ENCODE peak calls at places on chromosomes 12 and 14, in eight cellular contexts. One of them, this sample, is unnamed.

GRCh38 chr14:92460916-92461579 is 52.5 kb upstream of the RIN3 start:
- DNase-seq in cardiac fibroblast: peak
- DNase-seq in BE2C: no peak
- DNase-seq in pancreas: no peak
- DNase-seq in esophagus muscularis mucosa: no peak
- DNase-seq in left lung: peak
- DNase-seq in brain microvascular endothelial cell: peak
- DNase-seq in GM13977: no peak
- DNase-seq in this sample: no peak

GRCh38 chr12:92389466-92389865 is 243.8 kb upstream of the BTG1 start:
- DNase-seq in cardiac fibroblast: no peak
- DNase-seq in BE2C: no peak
- DNase-seq in pancreas: peak
- DNase-seq in esophagus muscularis mucosa: peak
- DNase-seq in left lung: no peak
- DNase-seq in brain microvascular endothelial cell: no peak
- DNase-seq in GM13977: no peak
- DNase-seq in this sample: no peak

GRCh38 chr12:103676863-103677262 is 89.8 kb downstream of the STAB2 start:
- DNase-seq in cardiac fibroblast: no peak
- DNase-seq in BE2C: no peak
- DNase-seq in pancreas: no peak
- DNase-seq in esophagus muscularis mucosa: no peak
- DNase-seq in left lung: no peak
- DNase-seq in brain microvascular endothelial cell: no peak
- DNase-seq in GM13977: no peak
- DNase-seq in this sample: no peak

GRCh38 chr12:118606690-118607089 is 230.3 kb downstream of the SUDS3 start:
- DNase-seq in cardiac fibroblast: no peak
- DNase-seq in BE2C: no peak
- DNase-seq in pancreas: no peak
- DNase-seq in esophagus muscularis mucosa: no peak
- DNase-seq in left lung: no peak
- DNase-seq in brain microvascular endothelial cell: no peak
- DNase-seq in GM13977: no peak
- DNase-seq in this sample: no peak

GRCh38 chr14:30260772-30261607 is 298.0 kb upstream of the G2E3 start:
- DNase-seq in cardiac fibroblast: no peak
- DNase-seq in BE2C: no peak
- DNase-seq in pancreas: no peak
- DNase-seq in esophagus muscularis mucosa: no peak
- DNase-seq in left lung: no peak
- DNase-seq in brain microvascular endothelial cell: no peak
- DNase-seq in GM13977: no peak
- DNase-seq in this sample: no peak

GRCh38 chr12:33596061-33596460 is 156.4 kb upstream of the SYT10 start:
- DNase-seq in cardiac fibroblast: peak
- DNase-seq in BE2C: no peak
- DNase-seq in pancreas: no peak
- DNase-seq in esophagus muscularis mucosa: no peak
- DNase-seq in left lung: no peak
- DNase-seq in brain microvascular endothelial cell: no peak
- DNase-seq in GM13977: no peak
- DNase-seq in this sample: no peak

GRCh38 chr14:74048291-74048690 is 29.1 kb downstream of the BBOF1 start:
- DNase-seq in cardiac fibroblast: peak
- DNase-seq in BE2C: no peak
- DNase-seq in pancreas: no peak
- DNase-seq in esophagus muscularis mucosa: no peak
- DNase-seq in left lung: no peak
- DNase-seq in brain microvascular endothelial cell: no peak
- DNase-seq in GM13977: no peak
- DNase-seq in this sample: no peak

GRCh38 chr14:56949828-56950227 is 139.5 kb upstream of the OTX2 start:
- DNase-seq in cardiac fibroblast: peak
- DNase-seq in BE2C: no peak
- DNase-seq in pancreas: peak
- DNase-seq in esophagus muscularis mucosa: no peak
- DNase-seq in left lung: no peak
- DNase-seq in brain microvascular endothelial cell: no peak
- DNase-seq in GM13977: no peak
- DNase-seq in this sample: no peak

GRCh38 chr12:130969223-130969622 is 15.5 kb downstream of the ADGRD1 start:
- DNase-seq in cardiac fibroblast: no peak
- DNase-seq in BE2C: no peak
- DNase-seq in pancreas: no peak
- DNase-seq in esophagus muscularis mucosa: no peak
- DNase-seq in left lung: no peak
- DNase-seq in brain microvascular endothelial cell: no peak
- DNase-seq in GM13977: no peak
- DNase-seq in this sample: no peak

GRCh38 chr12:50257226-50258166 is 25.8 kb downstream of the LIMA1 start:
- DNase-seq in cardiac fibroblast: peak
- DNase-seq in BE2C: no peak
- DNase-seq in pancreas: no peak
- DNase-seq in esophagus muscularis mucosa: no peak
- DNase-seq in left lung: no peak
- DNase-seq in brain microvascular endothelial cell: peak
- DNase-seq in GM13977: no peak
- DNase-seq in this sample: no peak

GRCh38 chr12:116406529-116406928 is 129.0 kb upstream of the MED13L start:
- DNase-seq in cardiac fibroblast: peak
- DNase-seq in BE2C: peak
- DNase-seq in pancreas: peak
- DNase-seq in esophagus muscularis mucosa: peak
- DNase-seq in left lung: peak
- DNase-seq in brain microvascular endothelial cell: peak
- DNase-seq in GM13977: no peak
- DNase-seq in this sample: no peak

GRCh38 chr12:116955382-116956021 is 44.8 kb downstream of the FBXW8 start:
- DNase-seq in cardiac fibroblast: peak
- DNase-seq in BE2C: no peak
- DNase-seq in pancreas: peak
- DNase-seq in esophagus muscularis mucosa: no peak
- DNase-seq in left lung: peak
- DNase-seq in brain microvascular endothelial cell: no peak
- DNase-seq in GM13977: peak
- DNase-seq in this sample: no peak

GRCh38 chr12:6869049-6870021 is 2.0 kb downstream of the TPI1 start:
- DNase-seq in cardiac fibroblast: peak
- DNase-seq in BE2C: peak
- DNase-seq in pancreas: peak
- DNase-seq in esophagus muscularis mucosa: peak
- DNase-seq in left lung: peak
- DNase-seq in brain microvascular endothelial cell: peak
- DNase-seq in GM13977: peak
- DNase-seq in this sample: peak

GRCh38 chr14:22978873-22979671 is 3.3 kb downstream of the AJUBA start:
- DNase-seq in cardiac fibroblast: no peak
- DNase-seq in BE2C: no peak
- DNase-seq in pancreas: no peak
- DNase-seq in esophagus muscularis mucosa: no peak
- DNase-seq in left lung: no peak
- DNase-seq in brain microvascular endothelial cell: no peak
- DNase-seq in GM13977: no peak
- DNase-seq in this sample: no peak

GRCh38 chr12:30796508-30796780 is 41.7 kb upstream of the CAPRIN2 start:
- DNase-seq in cardiac fibroblast: peak
- DNase-seq in BE2C: peak
- DNase-seq in pancreas: peak
- DNase-seq in esophagus muscularis mucosa: no peak
- DNase-seq in left lung: no peak
- DNase-seq in brain microvascular endothelial cell: peak
- DNase-seq in GM13977: no peak
- DNase-seq in this sample: peak

GRCh38 chr14:60862283-60862682 is 118.6 kb downstream of the TRMT5 start:
- DNase-seq in cardiac fibroblast: peak
- DNase-seq in BE2C: no peak
- DNase-seq in pancreas: peak
- DNase-seq in esophagus muscularis mucosa: no peak
- DNase-seq in left lung: peak
- DNase-seq in brain microvascular endothelial cell: no peak
- DNase-seq in GM13977: no peak
- DNase-seq in this sample: no peak

GRCh38 chr14:71324767-71325272 is 417.6 kb downstream of the PCNX1 start:
- DNase-seq in cardiac fibroblast: peak
- DNase-seq in BE2C: no peak
- DNase-seq in pancreas: no peak
- DNase-seq in esophagus muscularis mucosa: no peak
- DNase-seq in left lung: no peak
- DNase-seq in brain microvascular endothelial cell: peak
- DNase-seq in GM13977: peak
- DNase-seq in this sample: no peak

GRCh38 chr14:27845902-27846301 is 920.7 kb upstream of the FOXG1 start:
- DNase-seq in cardiac fibroblast: no peak
- DNase-seq in BE2C: no peak
- DNase-seq in pancreas: no peak
- DNase-seq in esophagus muscularis mucosa: no peak
- DNase-seq in left lung: no peak
- DNase-seq in brain microvascular endothelial cell: no peak
- DNase-seq in GM13977: no peak
- DNase-seq in this sample: no peak

GRCh38 chr12:108599948-108600701 is 2.2 kb upstream of the TMEM119 start:
- DNase-seq in cardiac fibroblast: no peak
- DNase-seq in BE2C: no peak
- DNase-seq in pancreas: no peak
- DNase-seq in esophagus muscularis mucosa: no peak
- DNase-seq in left lung: no peak
- DNase-seq in brain microvascular endothelial cell: no peak
- DNase-seq in GM13977: no peak
- DNase-seq in this sample: no peak
- TF ChIP-seq CTCF in cardiac fibroblast: no peak
- TF ChIP-seq CTCF in BE2C: no peak
- TF ChIP-seq CTCF in pancreas: no peak
- TF ChIP-seq CTCF in esophagus muscularis mucosa: no peak
- TF ChIP-seq CTCF in left lung: no peak
- TF ChIP-seq CTCF in brain microvascular endothelial cell: peak
- TF ChIP-seq CTCF in GM13977: no peak
- TF ChIP-seq CTCF in this sample: no peak

GRCh38 chr12:76688627-76689026 is 75.3 kb upstream of the ZDHHC17 start:
- DNase-seq in cardiac fibroblast: no peak
- DNase-seq in BE2C: no peak
- DNase-seq in pancreas: no peak
- DNase-seq in esophagus muscularis mucosa: no peak
- DNase-seq in left lung: no peak
- DNase-seq in brain microvascular endothelial cell: no peak
- DNase-seq in GM13977: no peak
- DNase-seq in this sample: no peak
- TF ChIP-seq CTCF in cardiac fibroblast: no peak
- TF ChIP-seq CTCF in BE2C: peak
- TF ChIP-seq CTCF in pancreas: no peak
- TF ChIP-seq CTCF in esophagus muscularis mucosa: peak
- TF ChIP-seq CTCF in left lung: no peak
- TF ChIP-seq CTCF in brain microvascular endothelial cell: peak
- TF ChIP-seq CTCF in GM13977: peak
- TF ChIP-seq CTCF in this sample: peak

GRCh38 chr12:54759751-54760150 is 94.6 kb upstream of the MUCL1 start:
- DNase-seq in cardiac fibroblast: peak
- DNase-seq in BE2C: no peak
- DNase-seq in pancreas: no peak
- DNase-seq in esophagus muscularis mucosa: no peak
- DNase-seq in left lung: no peak
- DNase-seq in brain microvascular endothelial cell: peak
- DNase-seq in GM13977: peak
- DNase-seq in this sample: no peak
- TF ChIP-seq CTCF in cardiac fibroblast: peak
- TF ChIP-seq CTCF in BE2C: peak
- TF ChIP-seq CTCF in pancreas: no peak
- TF ChIP-seq CTCF in esophagus muscularis mucosa: no peak
- TF ChIP-seq CTCF in left lung: no peak
- TF ChIP-seq CTCF in brain microvascular endothelial cell: peak
- TF ChIP-seq CTCF in GM13977: peak
- TF ChIP-seq CTCF in this sample: peak

GRCh38 chr12:67419810-67420209 is 150.7 kb downstream of the CAND1 start:
- DNase-seq in cardiac fibroblast: no peak
- DNase-seq in BE2C: no peak
- DNase-seq in pancreas: no peak
- DNase-seq in esophagus muscularis mucosa: no peak
- DNase-seq in left lung: no peak
- DNase-seq in brain microvascular endothelial cell: no peak
- DNase-seq in GM13977: no peak
- DNase-seq in this sample: no peak

GRCh38 chr12:67411562-67411961 is 142.4 kb downstream of the CAND1 start:
- DNase-seq in cardiac fibroblast: no peak
- DNase-seq in BE2C: no peak
- DNase-seq in pancreas: no peak
- DNase-seq in esophagus muscularis mucosa: no peak
- DNase-seq in left lung: no peak
- DNase-seq in brain microvascular endothelial cell: no peak
- DNase-seq in GM13977: no peak
- DNase-seq in this sample: no peak

GRCh38 chr12:67413577-67413976 is 144.4 kb downstream of the CAND1 start:
- DNase-seq in cardiac fibroblast: no peak
- DNase-seq in BE2C: no peak
- DNase-seq in pancreas: no peak
- DNase-seq in esophagus muscularis mucosa: no peak
- DNase-seq in left lung: no peak
- DNase-seq in brain microvascular endothelial cell: no peak
- DNase-seq in GM13977: no peak
- DNase-seq in this sample: no peak

GRCh38 chr12:67414011-67414715 is 145.0 kb downstream of the CAND1 start:
- DNase-seq in cardiac fibroblast: no peak
- DNase-seq in BE2C: no peak
- DNase-seq in pancreas: no peak
- DNase-seq in esophagus muscularis mucosa: no peak
- DNase-seq in left lung: no peak
- DNase-seq in brain microvascular endothelial cell: no peak
- DNase-seq in GM13977: no peak
- DNase-seq in this sample: no peak

DNA sequence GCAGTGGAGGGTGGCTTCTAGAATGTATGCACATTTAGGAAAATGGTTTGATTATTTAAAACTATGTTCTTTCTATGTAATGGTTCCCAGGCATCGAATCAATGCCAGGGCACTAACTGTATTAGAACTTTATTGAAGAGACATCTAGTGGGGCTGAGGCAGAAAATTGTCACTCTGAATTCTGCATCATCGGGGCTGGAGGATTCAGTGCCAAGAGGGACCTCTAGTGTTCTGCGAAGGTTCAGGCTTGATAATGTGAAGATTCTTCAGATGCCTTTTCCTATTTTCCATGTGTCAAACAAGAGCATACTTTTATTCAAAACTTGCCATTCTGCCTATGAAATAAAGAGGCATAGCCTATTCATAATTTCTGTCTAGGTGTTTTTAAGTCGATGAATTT is 146.3 kb downstream of the CAND1 start:
- DNase-seq in cardiac fibroblast: peak
- DNase-seq in BE2C: no peak
- DNase-seq in pancreas: no peak
- DNase-seq in esophagus muscularis mucosa: no peak
- DNase-seq in left lung: no peak
- DNase-seq in brain microvascular endothelial cell: peak
- DNase-seq in GM13977: no peak
- DNase-seq in this sample: no peak
- TF ChIP-seq CTCF in cardiac fibroblast: peak
- TF ChIP-seq CTCF in BE2C: peak
- TF ChIP-seq CTCF in pancreas: no peak
- TF ChIP-seq CTCF in esophagus muscularis mucosa: peak
- TF ChIP-seq CTCF in left lung: no peak
- TF ChIP-seq CTCF in brain microvascular endothelial cell: peak
- TF ChIP-seq CTCF in GM13977: peak
- TF ChIP-seq CTCF in this sample: peak